ENCODE peak calls at places on chromosomes 3 and 15, in ten cellular contexts. W is BE2C; K is HFF-Myc; Z is heart right ventricle; R is CD8-positive, alpha-beta T cell; T is tibial nerve; J is Peyer's patch; B is naive thymus-derived CD4-positive, alpha-beta T cell; F is dorsolateral prefrontal cortex; C is breast epithelium. X is an unnamed sample.

GRCh38 chr15:69757186-69757585 is 304.6 kb downstream of the RPLP1 start:
- DNase-seq in T (no peak), W (no peak), Z (no peak), C (no peak), F (no peak), J (no peak), B (no peak), R (no peak), K (no peak), X (no peak)

GRCh38 chr3:67437789-67438188 is 216.6 kb downstream of the SUCLG2 start:
- DNase-seq in K (no peak), T (no peak), R (no peak), F (no peak), J (no peak), C (no peak), W (no peak), B (no peak), Z (no peak), X (no peak)

GRCh38 chr15:35507932-35508638 is 37.9 kb downstream of the DPH6 start:
- DNase-seq in K (no peak), T (no peak), R (no peak), J (no peak), B (no peak), F (no peak), C (no peak), Z (no peak), W (peak; percentile 45), X (no peak)

GRCh38 chr3:137205394-137206060 is 247.7 kb downstream of the IL20RB start:
- DNase-seq in K (no peak), Z (no peak), T (no peak), C (no peak), F (no peak), W (no peak), B (no peak), R (no peak), J (no peak), X (no peak)

GRCh38 chr15:73870700-73871408 is 2.5 kb upstream of the TBC1D21 start:
- DNase-seq in W (no peak), C (no peak), K (no peak), F (no peak), J (peak; percentile 69), Z (peak; percentile 80), R (no peak), T (no peak), B (no peak), X (peak; percentile 37)

GRCh38 chr3:189652042-189652441 is 20.9 kb downstream of the TP63 start:
- DNase-seq in R (no peak), C (no peak), F (no peak), W (peak; percentile 6), T (no peak), B (no peak), Z (no peak), K (no peak), J (no peak), X (no peak)

GRCh38 chr3:61563614-61564404 is 2.4 kb downstream of the PTPRG start:
- DNase-seq in Z (peak; percentile 22), K (no peak), B (no peak), F (no peak), R (no peak), W (no peak), J (peak; percentile 50), C (no peak), T (no peak), X (no peak)

GRCh38 chr3:45426161-45426560 is 37.8 kb downstream of the LARS2 start:
- DNase-seq in T (no peak), K (no peak), W (no peak), Z (no peak), J (no peak), B (no peak), R (no peak), F (no peak), C (no peak), X (no peak)

GRCh38 chr3:164113406-164114332 is 964.6 kb downstream of the SI start:
- DNase-seq in W (no peak), K (no peak), F (no peak), R (no peak), B (no peak), Z (no peak), C (no peak), T (no peak), J (no peak), X (no peak)

GRCh38 chr3:10285742-10286524 is 6.8 kb downstream of the GHRL start:
- DNase-seq in C (no peak), Z (no peak), B (no peak), F (no peak), T (no peak), W (no peak), K (no peak), R (no peak), J (no peak), X (no peak)

GRCh38 chr15:83065431-83065830 is 1.6 kb downstream of the BTBD1 start:
- DNase-seq in T (no peak), B (no peak), Z (no peak), K (no peak), J (no peak), W (no peak), F (no peak), C (no peak), R (no peak), X (no peak)

GRCh38 chr15:83061680-83062079 is 5.4 kb downstream of the BTBD1 start:
- DNase-seq in F (no peak), Z (no peak), K (no peak), R (no peak), T (no peak), B (no peak), W (no peak), J (no peak), C (no peak), X (no peak)

GRCh38 chr15:83062768-83063180 is 4.3 kb downstream of the BTBD1 start:
- DNase-seq in Z (no peak), J (no peak), T (no peak), C (no peak), W (no peak), B (no peak), K (no peak), R (no peak), F (no peak), X (no peak)

GRCh38 chr15:83064859-83065258 is 2.2 kb downstream of the BTBD1 start:
- DNase-seq in W (no peak), C (no peak), Z (no peak), R (no peak), K (no peak), J (no peak), B (no peak), T (no peak), F (no peak), X (no peak)

GRCh38 chr15:83063555-83063954 is 3.5 kb downstream of the BTBD1 start:
- DNase-seq in K (no peak), Z (no peak), T (no peak), W (no peak), J (no peak), B (no peak), F (no peak), C (no peak), R (no peak), X (no peak)
- H3K4me3 ChIP-seq in K (peak overlapping the region; percentile 93), Z (no peak overlapping the region), T (no peak overlapping the region), W (no peak overlapping the region), J (no peak overlapping the region), B (peak overlapping the region; percentile 5), F (peak overlapping the region; percentile 85), C (no peak overlapping the region), R (no peak overlapping the region), X (no peak overlapping the region)

GRCh38 chr3:197802505-197803459 is 11.7 kb downstream of the LRCH3 start:
- DNase-seq in Z (no peak), K (no peak), F (no peak), C (no peak), R (no peak), W (no peak), B (no peak), T (no peak), J (no peak), X (no peak)

GRCh38 chr3:197810901-197811300 is 19.8 kb downstream of the LRCH3 start:
- DNase-seq in Z (no peak), B (no peak), F (no peak), K (no peak), T (no peak), W (no peak), C (no peak), J (no peak), R (no peak), X (no peak)

GRCh38 chr3:197809356-197810020 is 18.4 kb downstream of the LRCH3 start:
- DNase-seq in B (no peak), W (no peak), R (no peak), T (no peak), F (no peak), C (no peak), K (no peak), Z (no peak), J (no peak), X (no peak)

GRCh38 chr3:197811343-197811742 is 20.3 kb downstream of the LRCH3 start:
- DNase-seq in W (no peak), Z (no peak), F (no peak), C (no peak), B (no peak), R (no peak), K (no peak), J (no peak), T (peak; percentile 44), X (no peak)

GRCh38 chr3:197807969-197808587 is 17.0 kb downstream of the LRCH3 start:
- DNase-seq in R (no peak), B (no peak), J (no peak), W (no peak), F (no peak), Z (no peak), K (no peak), T (no peak), C (no peak), X (no peak)
- H3K4me3 ChIP-seq in R (no peak overlapping the region), B (no peak overlapping the region), J (no peak overlapping the region), W (no peak overlapping the region), F (no peak overlapping the region), Z (no peak overlapping the region), K (no peak overlapping the region), T (no peak overlapping the region), C (no peak overlapping the region), X (no peak overlapping the region)

DNA sequence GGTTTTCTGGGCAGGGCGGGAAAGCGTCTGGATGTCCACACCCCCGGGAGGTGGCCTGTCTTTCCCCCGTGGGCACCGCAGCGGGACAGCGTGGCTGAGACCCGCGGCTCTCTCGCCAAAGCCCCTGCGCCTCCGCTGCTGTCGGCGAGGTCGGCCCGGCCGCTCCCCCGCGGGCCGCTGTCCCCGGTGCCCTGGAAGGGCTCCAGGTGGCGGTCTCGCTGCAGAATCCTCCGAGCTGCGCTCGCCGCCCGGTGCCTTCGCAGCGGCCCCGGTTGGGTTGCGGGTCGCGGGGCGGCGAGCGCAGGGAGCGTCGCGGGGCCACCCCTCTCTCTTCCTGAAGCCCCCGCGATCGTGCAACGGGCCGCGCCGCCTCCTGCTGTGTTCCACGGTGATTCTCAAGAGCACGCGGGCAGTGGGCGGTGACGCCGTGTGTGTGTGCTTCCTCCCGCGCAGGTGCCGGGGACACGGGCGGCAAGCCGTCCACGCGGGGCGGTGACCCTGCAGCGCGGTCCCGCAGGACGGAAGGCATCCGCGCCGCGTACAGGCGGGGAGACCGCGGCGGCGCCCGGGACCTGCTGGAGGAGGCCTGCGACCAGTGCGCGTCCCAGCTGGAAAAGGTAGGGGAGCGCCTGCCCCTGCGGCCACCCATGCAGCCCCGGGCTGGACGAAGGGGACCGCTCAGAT is 54.3 kb downstream of the LRRK1 start:
- DNase-seq in J (peak; percentile 57), B (no peak), Z (no peak), T (no peak), R (no peak), F (no peak), W (peak; percentile 22), C (no peak), K (no peak), X (no peak)
- H3K4me3 ChIP-seq in J (peak overlapping the region; percentile 15), B (no peak overlapping the region), Z (peak overlapping the region; percentile 24), T (no peak overlapping the region), R (no peak overlapping the region), F (peak overlapping the region; percentile 21), W (no peak overlapping the region), C (peak overlapping the region; percentile 14), K (no peak overlapping the region), X (no peak overlapping the region)

GRCh38 chr3:120446891-120447668 is 3.7 kb downstream of the FSTL1 start:
- DNase-seq in B (no peak), J (no peak), F (no peak), Z (no peak), C (no peak), T (no peak), K (no peak), W (no peak), R (no peak), X (no peak)
- H3K4me3 ChIP-seq in B (no peak overlapping the region), J (no peak overlapping the region), F (no peak overlapping the region), Z (no peak overlapping the region), C (peak overlapping the region; percentile 86), T (no peak overlapping the region), K (peak overlapping the region; percentile 6), W (no peak overlapping the region), R (no peak overlapping the region), X (peak overlapping the region; percentile 7)

X was measured in tibial artery.